ENCODE peak calls at places on chromosomes 16 and 17, in ten cellular contexts. One of them, this sample, is unnamed.

GRCh38 chr17:53655591-53655990 is 167.1 kb upstream of the KIF2B start:
- DNase-seq in SK-N-SH: no peak
- DNase-seq in progenitor cell of endocrine pancreas: no peak
- DNase-seq in dorsolateral prefrontal cortex: no peak
- DNase-seq in tibial artery: no peak
- DNase-seq in GM23338: no peak
- DNase-seq in IMR-90: peak
- DNase-seq in Calu3: no peak
- DNase-seq in ovary: no peak
- DNase-seq in PC-9: no peak
- DNase-seq in this sample: no peak

GRCh38 chr16:11251525-11252481 is 4.2 kb downstream of the SOCS1 start:
- DNase-seq in IMR-90: peak
- DNase-seq in SK-N-SH: no peak
- DNase-seq in tibial artery: no peak
- DNase-seq in PC-9: no peak
- DNase-seq in ovary: no peak
- DNase-seq in dorsolateral prefrontal cortex: no peak
- DNase-seq in progenitor cell of endocrine pancreas: no peak
- DNase-seq in GM23338: no peak
- DNase-seq in Calu3: no peak
- DNase-seq in this sample: no peak

GRCh38 chr17:7045492-7046126 is 1.7 kb upstream of the SLC16A11 start:
- DNase-seq in progenitor cell of endocrine pancreas: no peak
- DNase-seq in ovary: no peak
- DNase-seq in GM23338: peak
- DNase-seq in Calu3: peak
- DNase-seq in SK-N-SH: peak
- DNase-seq in dorsolateral prefrontal cortex: no peak
- DNase-seq in IMR-90: peak
- DNase-seq in tibial artery: no peak
- DNase-seq in PC-9: peak
- DNase-seq in this sample: peak

GRCh38 chr16:75222271-75222783 is 3.5 kb downstream of the CTRB1 start:
- DNase-seq in dorsolateral prefrontal cortex: no peak
- DNase-seq in SK-N-SH: no peak
- DNase-seq in GM23338: peak
- DNase-seq in IMR-90: no peak
- DNase-seq in PC-9: peak
- DNase-seq in Calu3: no peak
- DNase-seq in progenitor cell of endocrine pancreas: no peak
- DNase-seq in tibial artery: no peak
- DNase-seq in ovary: no peak
- DNase-seq in this sample: no peak

GRCh38 chr16:55825115-55825728 is 7.7 kb downstream of the CES1 start:
- DNase-seq in IMR-90: no peak
- DNase-seq in PC-9: no peak
- DNase-seq in SK-N-SH: no peak
- DNase-seq in GM23338: no peak
- DNase-seq in Calu3: no peak
- DNase-seq in tibial artery: no peak
- DNase-seq in dorsolateral prefrontal cortex: no peak
- DNase-seq in progenitor cell of endocrine pancreas: no peak
- DNase-seq in ovary: no peak
- DNase-seq in this sample: no peak

GRCh38 chr16:79826732-79827514 is 226.4 kb upstream of the MAF start:
- DNase-seq in SK-N-SH: no peak
- DNase-seq in tibial artery: no peak
- DNase-seq in Calu3: no peak
- DNase-seq in GM23338: no peak
- DNase-seq in IMR-90: no peak
- DNase-seq in PC-9: no peak
- DNase-seq in progenitor cell of endocrine pancreas: no peak
- DNase-seq in ovary: no peak
- DNase-seq in dorsolateral prefrontal cortex: no peak
- DNase-seq in this sample: no peak

GRCh38 chr16:28098959-28099945 is 35.7 kb upstream of the GSG1L start:
- DNase-seq in tibial artery: no peak
- DNase-seq in SK-N-SH: no peak
- DNase-seq in GM23338: no peak
- DNase-seq in IMR-90: no peak
- DNase-seq in ovary: no peak
- DNase-seq in Calu3: no peak
- DNase-seq in progenitor cell of endocrine pancreas: no peak
- DNase-seq in dorsolateral prefrontal cortex: no peak
- DNase-seq in PC-9: no peak
- DNase-seq in this sample: no peak

GRCh38 chr17:57868007-57868774 is 18.3 kb upstream of the MRPS23 start:
- DNase-seq in ovary: peak
- DNase-seq in Calu3: peak
- DNase-seq in SK-N-SH: peak
- DNase-seq in progenitor cell of endocrine pancreas: no peak
- DNase-seq in dorsolateral prefrontal cortex: no peak
- DNase-seq in tibial artery: peak
- DNase-seq in PC-9: peak
- DNase-seq in IMR-90: peak
- DNase-seq in GM23338: peak
- DNase-seq in this sample: peak

GRCh38 chr17:32943647-32944191 is 15.8 kb downstream of the TMEM98 start:
- DNase-seq in Calu3: no peak
- DNase-seq in PC-9: no peak
- DNase-seq in progenitor cell of endocrine pancreas: no peak
- DNase-seq in GM23338: no peak
- DNase-seq in ovary: no peak
- DNase-seq in SK-N-SH: no peak
- DNase-seq in dorsolateral prefrontal cortex: no peak
- DNase-seq in IMR-90: peak
- DNase-seq in tibial artery: no peak
- DNase-seq in this sample: no peak
- TF ChIP-seq CTCF in Calu3: no peak
- TF ChIP-seq CTCF in PC-9: no peak
- TF ChIP-seq CTCF in progenitor cell of endocrine pancreas: no peak
- TF ChIP-seq CTCF in GM23338: no peak
- TF ChIP-seq CTCF in ovary: no peak
- TF ChIP-seq CTCF in SK-N-SH: no peak
- TF ChIP-seq CTCF in dorsolateral prefrontal cortex: no peak
- TF ChIP-seq CTCF in IMR-90: no peak
- TF ChIP-seq CTCF in tibial artery: no peak
- TF ChIP-seq CTCF in this sample: no peak

GRCh38 chr17:28553000-28553505 is 629 bp upstream of the UNC119 start:
- DNase-seq in IMR-90: no peak
- DNase-seq in SK-N-SH: no peak
- DNase-seq in progenitor cell of endocrine pancreas: no peak
- DNase-seq in ovary: no peak
- DNase-seq in dorsolateral prefrontal cortex: no peak
- DNase-seq in Calu3: no peak
- DNase-seq in GM23338: no peak
- DNase-seq in tibial artery: no peak
- DNase-seq in PC-9: no peak
- DNase-seq in this sample: no peak

GRCh38 chr17:28552201-28552999 is at the start of gene UNC119:
- DNase-seq in dorsolateral prefrontal cortex: peak
- DNase-seq in progenitor cell of endocrine pancreas: peak
- DNase-seq in SK-N-SH: peak
- DNase-seq in Calu3: peak
- DNase-seq in tibial artery: peak
- DNase-seq in GM23338: peak
- DNase-seq in PC-9: no peak
- DNase-seq in ovary: peak
- DNase-seq in IMR-90: peak
- DNase-seq in this sample: peak

GRCh38 chr17:28555022-28555421 is 2.6 kb upstream of the UNC119 start:
- DNase-seq in PC-9: no peak
- DNase-seq in IMR-90: no peak
- DNase-seq in tibial artery: no peak
- DNase-seq in SK-N-SH: no peak
- DNase-seq in Calu3: no peak
- DNase-seq in GM23338: no peak
- DNase-seq in progenitor cell of endocrine pancreas: no peak
- DNase-seq in dorsolateral prefrontal cortex: no peak
- DNase-seq in ovary: no peak
- DNase-seq in this sample: no peak

GRCh38 chr17:28551421-28552186 is 820 bp downstream of the UNC119 start:
- DNase-seq in progenitor cell of endocrine pancreas: no peak
- DNase-seq in SK-N-SH: no peak
- DNase-seq in Calu3: no peak
- DNase-seq in IMR-90: no peak
- DNase-seq in dorsolateral prefrontal cortex: no peak
- DNase-seq in PC-9: no peak
- DNase-seq in tibial artery: no peak
- DNase-seq in ovary: no peak
- DNase-seq in GM23338: no peak
- DNase-seq in this sample: no peak

DNA sequence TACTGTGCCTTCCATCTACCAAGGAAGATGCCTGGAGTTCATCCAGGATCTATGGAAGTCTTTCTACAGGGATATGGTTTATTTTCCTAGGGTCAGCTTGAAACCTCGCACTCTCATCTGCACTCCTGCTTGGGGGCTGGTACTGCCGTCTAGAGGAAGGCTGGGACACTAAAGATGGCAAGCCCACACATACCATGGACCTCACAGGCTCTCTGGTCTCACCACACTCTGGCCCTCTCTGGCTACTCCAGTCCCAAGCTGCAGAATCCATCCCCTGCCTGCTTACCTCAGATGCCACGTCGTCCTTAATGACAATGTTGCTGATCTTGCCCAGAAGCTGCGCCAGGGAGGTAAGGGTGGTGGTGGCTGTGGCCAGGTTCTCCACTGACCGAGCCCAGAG is 2.1 kb upstream of the UNC119 start:
- DNase-seq in IMR-90: no peak
- DNase-seq in SK-N-SH: no peak
- DNase-seq in progenitor cell of endocrine pancreas: no peak
- DNase-seq in tibial artery: no peak
- DNase-seq in PC-9: no peak
- DNase-seq in GM23338: no peak
- DNase-seq in dorsolateral prefrontal cortex: no peak
- DNase-seq in Calu3: no peak
- DNase-seq in ovary: no peak
- DNase-seq in this sample: no peak
- TF ChIP-seq CTCF in IMR-90: no peak
- TF ChIP-seq CTCF in SK-N-SH: no peak
- TF ChIP-seq CTCF in progenitor cell of endocrine pancreas: no peak
- TF ChIP-seq CTCF in tibial artery: no peak
- TF ChIP-seq CTCF in PC-9: no peak
- TF ChIP-seq CTCF in GM23338: no peak
- TF ChIP-seq CTCF in dorsolateral prefrontal cortex: no peak
- TF ChIP-seq CTCF in Calu3: no peak
- TF ChIP-seq CTCF in ovary: no peak
- TF ChIP-seq CTCF in this sample: no peak

GRCh38 chr17:998111-998510 is 1.2 kb downstream of the TIMM22 start:
- DNase-seq in Calu3: no peak
- DNase-seq in ovary: no peak
- DNase-seq in PC-9: no peak
- DNase-seq in progenitor cell of endocrine pancreas: no peak
- DNase-seq in dorsolateral prefrontal cortex: no peak
- DNase-seq in GM23338: no peak
- DNase-seq in tibial artery: no peak
- DNase-seq in SK-N-SH: no peak
- DNase-seq in IMR-90: no peak
- DNase-seq in this sample: no peak

GRCh38 chr17:1002771-1003555 is 6.0 kb downstream of the TIMM22 start:
- DNase-seq in tibial artery: no peak
- DNase-seq in SK-N-SH: no peak
- DNase-seq in dorsolateral prefrontal cortex: no peak
- DNase-seq in progenitor cell of endocrine pancreas: no peak
- DNase-seq in GM23338: no peak
- DNase-seq in PC-9: no peak
- DNase-seq in Calu3: no peak
- DNase-seq in IMR-90: peak
- DNase-seq in ovary: no peak
- DNase-seq in this sample: no peak

GRCh38 chr17:1001640-1002411 is 4.9 kb downstream of the TIMM22 start:
- DNase-seq in PC-9: no peak
- DNase-seq in GM23338: no peak
- DNase-seq in IMR-90: peak
- DNase-seq in Calu3: no peak
- DNase-seq in ovary: no peak
- DNase-seq in SK-N-SH: no peak
- DNase-seq in dorsolateral prefrontal cortex: no peak
- DNase-seq in tibial artery: peak
- DNase-seq in progenitor cell of endocrine pancreas: no peak
- DNase-seq in this sample: no peak

GRCh38 chr17:1002412-1002753 is 5.5 kb downstream of the TIMM22 start:
- DNase-seq in progenitor cell of endocrine pancreas: no peak
- DNase-seq in ovary: no peak
- DNase-seq in dorsolateral prefrontal cortex: no peak
- DNase-seq in SK-N-SH: no peak
- DNase-seq in PC-9: no peak
- DNase-seq in Calu3: no peak
- DNase-seq in tibial artery: no peak
- DNase-seq in IMR-90: peak
- DNase-seq in GM23338: no peak
- DNase-seq in this sample: no peak

DNA sequence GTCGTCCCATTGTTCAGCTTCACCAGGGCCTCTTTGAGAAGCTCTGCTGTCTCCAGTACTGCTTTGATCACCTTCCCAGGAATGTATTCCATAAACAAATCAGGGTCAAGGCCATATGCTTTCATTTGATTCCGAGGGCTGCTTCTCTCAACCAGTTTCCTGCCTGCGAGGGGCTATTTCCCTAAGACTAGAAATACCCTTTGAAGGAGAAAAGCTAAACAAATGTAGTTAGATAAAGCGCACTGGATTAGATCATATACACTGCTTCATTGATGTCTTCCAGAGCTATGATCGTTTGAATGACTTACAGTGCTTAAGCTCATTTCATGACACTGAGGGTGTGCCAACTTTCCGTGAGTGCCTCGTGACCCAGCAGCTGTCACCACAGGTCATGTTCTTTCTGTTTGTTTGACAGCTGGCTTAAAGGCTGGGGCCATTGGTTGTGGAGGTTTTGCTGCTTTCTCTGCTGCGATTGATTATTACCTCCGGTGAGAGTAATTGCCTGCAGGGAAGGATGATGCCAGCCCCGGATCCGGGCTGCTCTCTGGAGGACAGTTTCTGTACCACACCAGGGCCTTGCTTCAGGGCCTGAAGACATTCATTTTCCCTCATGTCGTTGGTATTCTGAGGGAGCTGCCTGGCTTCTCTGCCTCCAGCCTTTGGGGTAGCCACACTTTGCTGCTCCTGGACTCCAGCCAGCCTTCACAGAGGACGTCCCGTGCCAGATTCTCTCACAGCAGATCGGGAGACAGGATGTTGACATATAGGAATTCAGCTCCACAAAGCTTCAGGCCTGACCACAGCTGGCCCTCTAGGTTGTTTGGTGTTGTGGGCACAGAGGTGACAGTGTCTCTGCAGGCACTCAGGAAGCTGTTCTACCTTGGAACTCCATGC is 3.9 kb downstream of the TIMM22 start:
- DNase-seq in progenitor cell of endocrine pancreas: no peak
- DNase-seq in PC-9: no peak
- DNase-seq in tibial artery: peak
- DNase-seq in GM23338: no peak
- DNase-seq in Calu3: no peak
- DNase-seq in dorsolateral prefrontal cortex: no peak
- DNase-seq in ovary: no peak
- DNase-seq in IMR-90: peak
- DNase-seq in SK-N-SH: no peak
- DNase-seq in this sample: no peak
- TF ChIP-seq CTCF in progenitor cell of endocrine pancreas: no peak
- TF ChIP-seq CTCF in PC-9: no peak
- TF ChIP-seq CTCF in tibial artery: no peak
- TF ChIP-seq CTCF in GM23338: no peak
- TF ChIP-seq CTCF in Calu3: no peak
- TF ChIP-seq CTCF in dorsolateral prefrontal cortex: no peak
- TF ChIP-seq CTCF in ovary: no peak
- TF ChIP-seq CTCF in IMR-90: no peak
- TF ChIP-seq CTCF in SK-N-SH: no peak
- TF ChIP-seq CTCF in this sample: no peak

GRCh38 chr16:50553731-50554360 is 5.7 kb downstream of the NKD1 start:
- DNase-seq in dorsolateral prefrontal cortex: no peak
- DNase-seq in PC-9: no peak
- DNase-seq in ovary: no peak
- DNase-seq in IMR-90: no peak
- DNase-seq in SK-N-SH: no peak
- DNase-seq in progenitor cell of endocrine pancreas: no peak
- DNase-seq in tibial artery: no peak
- DNase-seq in Calu3: no peak
- DNase-seq in GM23338: no peak
- DNase-seq in this sample: no peak

GRCh38 chr16:50555269-50555875 is 7.2 kb downstream of the NKD1 start:
- DNase-seq in Calu3: no peak
- DNase-seq in SK-N-SH: no peak
- DNase-seq in dorsolateral prefrontal cortex: no peak
- DNase-seq in tibial artery: no peak
- DNase-seq in PC-9: no peak
- DNase-seq in ovary: no peak
- DNase-seq in progenitor cell of endocrine pancreas: no peak
- DNase-seq in GM23338: no peak
- DNase-seq in IMR-90: no peak
- DNase-seq in this sample: no peak

GRCh38 chr16:50557046-50557445 is 8.8 kb downstream of the NKD1 start:
- DNase-seq in ovary: no peak
- DNase-seq in IMR-90: no peak
- DNase-seq in GM23338: no peak
- DNase-seq in Calu3: no peak
- DNase-seq in dorsolateral prefrontal cortex: no peak
- DNase-seq in tibial artery: no peak
- DNase-seq in PC-9: no peak
- DNase-seq in progenitor cell of endocrine pancreas: no peak
- DNase-seq in SK-N-SH: no peak
- DNase-seq in this sample: no peak

GRCh38 chr16:50558913-50559312 is 10.7 kb downstream of the NKD1 start:
- DNase-seq in Calu3: no peak
- DNase-seq in GM23338: no peak
- DNase-seq in IMR-90: no peak
- DNase-seq in tibial artery: no peak
- DNase-seq in dorsolateral prefrontal cortex: no peak
- DNase-seq in ovary: no peak
- DNase-seq in progenitor cell of endocrine pancreas: no peak
- DNase-seq in SK-N-SH: no peak
- DNase-seq in PC-9: no peak
- DNase-seq in this sample: no peak

DNA sequence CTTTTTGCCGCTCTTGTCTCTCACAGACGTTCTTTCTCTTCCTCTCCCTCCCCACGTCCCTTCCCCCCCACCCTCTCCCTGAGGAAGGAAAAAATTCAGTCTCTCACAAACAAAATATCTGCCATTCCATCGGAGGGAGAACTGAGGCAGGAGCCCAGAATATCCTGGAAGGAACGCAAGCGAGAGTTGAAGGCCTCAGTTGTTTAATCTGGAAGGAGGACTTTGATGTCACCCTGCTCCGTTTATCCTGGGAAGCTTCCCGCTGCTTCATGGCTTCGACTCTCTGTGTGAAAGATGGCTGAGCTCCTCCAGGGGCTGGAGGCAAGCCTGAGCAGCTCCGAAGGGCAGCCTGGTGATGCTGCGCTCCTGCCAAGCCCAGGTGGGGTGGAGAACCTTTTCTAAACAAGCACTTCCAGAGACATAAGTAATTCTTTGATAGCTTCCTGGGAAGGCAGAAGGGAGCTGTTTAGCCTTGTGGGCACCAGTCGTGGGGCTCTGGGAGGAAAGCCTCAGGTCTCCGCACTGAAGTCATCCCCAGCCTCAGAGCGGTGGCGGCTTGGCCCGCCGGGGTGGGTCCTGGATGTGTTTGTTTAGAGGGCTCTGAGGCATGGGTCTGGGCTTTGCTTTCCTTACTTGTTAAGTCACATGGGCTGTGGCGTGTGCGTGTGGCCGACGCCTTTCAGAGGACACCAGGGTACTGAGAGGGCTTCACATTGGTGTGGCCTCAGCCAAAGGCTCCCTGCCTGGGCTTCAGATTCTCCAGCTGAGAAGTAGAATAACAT is 7.9 kb downstream of the NKD1 start:
- DNase-seq in progenitor cell of endocrine pancreas: no peak
- DNase-seq in GM23338: no peak
- DNase-seq in Calu3: no peak
- DNase-seq in tibial artery: peak
- DNase-seq in dorsolateral prefrontal cortex: no peak
- DNase-seq in IMR-90: no peak
- DNase-seq in PC-9: no peak
- DNase-seq in ovary: no peak
- DNase-seq in SK-N-SH: no peak
- DNase-seq in this sample: no peak
- TF ChIP-seq CTCF in progenitor cell of endocrine pancreas: no peak
- TF ChIP-seq CTCF in GM23338: no peak
- TF ChIP-seq CTCF in Calu3: no peak
- TF ChIP-seq CTCF in tibial artery: no peak
- TF ChIP-seq CTCF in dorsolateral prefrontal cortex: no peak
- TF ChIP-seq CTCF in IMR-90: no peak
- TF ChIP-seq CTCF in PC-9: no peak
- TF ChIP-seq CTCF in ovary: no peak
- TF ChIP-seq CTCF in SK-N-SH: no peak
- TF ChIP-seq CTCF in this sample: no peak